ENCODE peak calls at places on chromosomes 6 and 20, in ten cellular contexts. One of them, this sample, is unnamed.

GRCh38 chr20:51563597-51564332 is 21.2 kb upstream of the NFATC2 start:
- DNase-seq in kidney tubule cell: peak; percentile 56
- DNase-seq in RPMI8226: no peak
- DNase-seq in pancreas: peak; percentile 58
- DNase-seq in effector memory CD8-positive, alpha-beta T cell: no peak
- DNase-seq in dermis microvascular lymphatic vessel endothelial cell: no peak
- DNase-seq in activated CD4-positive, alpha-beta T cell treated with anti-CD3 and anti-CD28 coated beads, Interleukin-2, amount 50 U/mL, for 1 hour: no peak
- DNase-seq in GM10248: no peak
- DNase-seq in mucosa of gallbladder: peak; percentile 54
- DNase-seq in T47D: peak; percentile 26
- DNase-seq in this sample: no peak

GRCh38 chr20:56187791-56188190 is 60.7 kb upstream of the MC3R start:
- DNase-seq in kidney tubule cell: peak; percentile 38
- DNase-seq in RPMI8226: peak; percentile 11
- DNase-seq in pancreas: no peak
- DNase-seq in effector memory CD8-positive, alpha-beta T cell: no peak
- DNase-seq in dermis microvascular lymphatic vessel endothelial cell: no peak
- DNase-seq in activated CD4-positive, alpha-beta T cell treated with anti-CD3 and anti-CD28 coated beads, Interleukin-2, amount 50 U/mL, for 1 hour: no peak
- DNase-seq in GM10248: no peak
- DNase-seq in mucosa of gallbladder: no peak
- DNase-seq in T47D: peak; percentile 76
- DNase-seq in this sample: no peak

GRCh38 chr6:158780963-158781691 is 38.0 kb downstream of the EZR start:
- DNase-seq in kidney tubule cell: no peak
- DNase-seq in RPMI8226: no peak
- DNase-seq in pancreas: peak; percentile 73
- DNase-seq in effector memory CD8-positive, alpha-beta T cell: no peak
- DNase-seq in dermis microvascular lymphatic vessel endothelial cell: no peak
- DNase-seq in activated CD4-positive, alpha-beta T cell treated with anti-CD3 and anti-CD28 coated beads, Interleukin-2, amount 50 U/mL, for 1 hour: no peak
- DNase-seq in GM10248: no peak
- DNase-seq in mucosa of gallbladder: peak; percentile 76
- DNase-seq in T47D: peak; percentile 90
- DNase-seq in this sample: no peak

GRCh38 chr20:23404196-23404595 is 17.1 kb downstream of the NAPB start:
- DNase-seq in kidney tubule cell: peak; percentile 23
- DNase-seq in RPMI8226: no peak
- DNase-seq in pancreas: no peak
- DNase-seq in effector memory CD8-positive, alpha-beta T cell: no peak
- DNase-seq in dermis microvascular lymphatic vessel endothelial cell: no peak
- DNase-seq in activated CD4-positive, alpha-beta T cell treated with anti-CD3 and anti-CD28 coated beads, Interleukin-2, amount 50 U/mL, for 1 hour: no peak
- DNase-seq in GM10248: no peak
- DNase-seq in mucosa of gallbladder: no peak
- DNase-seq in T47D: peak; percentile 34
- DNase-seq in this sample: no peak

GRCh38 chr20:5073154-5074049 is 46.4 kb downstream of the PCNA start:
- DNase-seq in kidney tubule cell: peak; percentile 67
- DNase-seq in RPMI8226: peak; percentile 92
- DNase-seq in pancreas: peak; percentile 89
- DNase-seq in effector memory CD8-positive, alpha-beta T cell: no peak
- DNase-seq in dermis microvascular lymphatic vessel endothelial cell: peak; percentile 37
- DNase-seq in activated CD4-positive, alpha-beta T cell treated with anti-CD3 and anti-CD28 coated beads, Interleukin-2, amount 50 U/mL, for 1 hour: no peak
- DNase-seq in GM10248: no peak
- DNase-seq in mucosa of gallbladder: peak; percentile 94
- DNase-seq in T47D: peak; percentile 78
- DNase-seq in this sample: no peak

GRCh38 chr6:154805288-154805911 is 72.2 kb downstream of the SCAF8 start:
- DNase-seq in kidney tubule cell: peak; percentile 33
- DNase-seq in RPMI8226: peak; percentile 12
- DNase-seq in pancreas: no peak
- DNase-seq in effector memory CD8-positive, alpha-beta T cell: no peak
- DNase-seq in dermis microvascular lymphatic vessel endothelial cell: peak; percentile 60
- DNase-seq in activated CD4-positive, alpha-beta T cell treated with anti-CD3 and anti-CD28 coated beads, Interleukin-2, amount 50 U/mL, for 1 hour: no peak
- DNase-seq in GM10248: peak; percentile 20
- DNase-seq in mucosa of gallbladder: no peak
- DNase-seq in T47D: peak; percentile 39
- DNase-seq in this sample: no peak

GRCh38 chr6:107585815-107586435 is 96.0 kb downstream of the SOBP start:
- DNase-seq in kidney tubule cell: no peak
- DNase-seq in RPMI8226: no peak
- DNase-seq in pancreas: no peak
- DNase-seq in effector memory CD8-positive, alpha-beta T cell: no peak
- DNase-seq in dermis microvascular lymphatic vessel endothelial cell: no peak
- DNase-seq in activated CD4-positive, alpha-beta T cell treated with anti-CD3 and anti-CD28 coated beads, Interleukin-2, amount 50 U/mL, for 1 hour: no peak
- DNase-seq in GM10248: no peak
- DNase-seq in mucosa of gallbladder: no peak
- DNase-seq in T47D: no peak
- DNase-seq in this sample: no peak

GRCh38 chr6:149508485-149508884 is 23.7 kb upstream of the ZC3H12D start:
- DNase-seq in kidney tubule cell: no peak
- DNase-seq in RPMI8226: no peak
- DNase-seq in pancreas: no peak
- DNase-seq in effector memory CD8-positive, alpha-beta T cell: peak; percentile 15
- DNase-seq in dermis microvascular lymphatic vessel endothelial cell: no peak
- DNase-seq in activated CD4-positive, alpha-beta T cell treated with anti-CD3 and anti-CD28 coated beads, Interleukin-2, amount 50 U/mL, for 1 hour: peak; percentile 32
- DNase-seq in GM10248: no peak
- DNase-seq in mucosa of gallbladder: no peak
- DNase-seq in T47D: no peak
- DNase-seq in this sample: no peak

GRCh38 chr20:6034134-6034969 is 19.5 kb downstream of the LRRN4 start:
- DNase-seq in kidney tubule cell: no peak
- DNase-seq in RPMI8226: no peak
- DNase-seq in pancreas: no peak
- DNase-seq in effector memory CD8-positive, alpha-beta T cell: no peak
- DNase-seq in dermis microvascular lymphatic vessel endothelial cell: no peak
- DNase-seq in activated CD4-positive, alpha-beta T cell treated with anti-CD3 and anti-CD28 coated beads, Interleukin-2, amount 50 U/mL, for 1 hour: no peak
- DNase-seq in GM10248: no peak
- DNase-seq in mucosa of gallbladder: no peak
- DNase-seq in T47D: no peak
- DNase-seq in this sample: no peak

GRCh38 chr20:12925214-12925755 is 83.5 kb upstream of the SPTLC3 start:
- DNase-seq in kidney tubule cell: peak; percentile 92
- DNase-seq in RPMI8226: peak; percentile 83
- DNase-seq in pancreas: peak; percentile 62
- DNase-seq in effector memory CD8-positive, alpha-beta T cell: no peak
- DNase-seq in dermis microvascular lymphatic vessel endothelial cell: peak; percentile 50
- DNase-seq in activated CD4-positive, alpha-beta T cell treated with anti-CD3 and anti-CD28 coated beads, Interleukin-2, amount 50 U/mL, for 1 hour: no peak
- DNase-seq in GM10248: peak; percentile 71
- DNase-seq in mucosa of gallbladder: peak; percentile 43
- DNase-seq in T47D: peak; percentile 79
- DNase-seq in this sample: peak; percentile 63

GRCh38 chr20:23156842-23157423 is 70.8 kb upstream of the CD93 start:
- DNase-seq in kidney tubule cell: no peak
- DNase-seq in RPMI8226: no peak
- DNase-seq in pancreas: no peak
- DNase-seq in effector memory CD8-positive, alpha-beta T cell: no peak
- DNase-seq in dermis microvascular lymphatic vessel endothelial cell: no peak
- DNase-seq in activated CD4-positive, alpha-beta T cell treated with anti-CD3 and anti-CD28 coated beads, Interleukin-2, amount 50 U/mL, for 1 hour: no peak
- DNase-seq in GM10248: no peak
- DNase-seq in mucosa of gallbladder: no peak
- DNase-seq in T47D: no peak
- DNase-seq in this sample: no peak

GRCh38 chr6:157258878-157259277 is 64.4 kb downstream of the TMEM242 start:
- DNase-seq in kidney tubule cell: no peak
- DNase-seq in RPMI8226: no peak
- DNase-seq in pancreas: no peak
- DNase-seq in effector memory CD8-positive, alpha-beta T cell: peak; percentile 52
- DNase-seq in dermis microvascular lymphatic vessel endothelial cell: no peak
- DNase-seq in activated CD4-positive, alpha-beta T cell treated with anti-CD3 and anti-CD28 coated beads, Interleukin-2, amount 50 U/mL, for 1 hour: no peak
- DNase-seq in GM10248: no peak
- DNase-seq in mucosa of gallbladder: no peak
- DNase-seq in T47D: no peak
- DNase-seq in this sample: no peak

GRCh38 chr6:140779341-140779740 is 1353.4 kb upstream of the GJE1 start:
- DNase-seq in kidney tubule cell: no peak
- DNase-seq in RPMI8226: no peak
- DNase-seq in pancreas: no peak
- DNase-seq in effector memory CD8-positive, alpha-beta T cell: no peak
- DNase-seq in dermis microvascular lymphatic vessel endothelial cell: no peak
- DNase-seq in activated CD4-positive, alpha-beta T cell treated with anti-CD3 and anti-CD28 coated beads, Interleukin-2, amount 50 U/mL, for 1 hour: no peak
- DNase-seq in GM10248: no peak
- DNase-seq in mucosa of gallbladder: no peak
- DNase-seq in T47D: no peak
- DNase-seq in this sample: no peak

GRCh38 chr6:52964318-52964717 is 30.8 kb downstream of the GSTA4 start:
- DNase-seq in kidney tubule cell: no peak
- DNase-seq in RPMI8226: no peak
- DNase-seq in pancreas: no peak
- DNase-seq in effector memory CD8-positive, alpha-beta T cell: no peak
- DNase-seq in dermis microvascular lymphatic vessel endothelial cell: no peak
- DNase-seq in activated CD4-positive, alpha-beta T cell treated with anti-CD3 and anti-CD28 coated beads, Interleukin-2, amount 50 U/mL, for 1 hour: no peak
- DNase-seq in GM10248: no peak
- DNase-seq in mucosa of gallbladder: no peak
- DNase-seq in T47D: no peak
- DNase-seq in this sample: no peak

GRCh38 chr6:30885999-30886896 is 1.9 kb downstream of the DDR1 start:
- DNase-seq in kidney tubule cell: peak; percentile 92
- DNase-seq in RPMI8226: peak; percentile 50
- DNase-seq in pancreas: no peak
- DNase-seq in effector memory CD8-positive, alpha-beta T cell: no peak
- DNase-seq in dermis microvascular lymphatic vessel endothelial cell: no peak
- DNase-seq in activated CD4-positive, alpha-beta T cell treated with anti-CD3 and anti-CD28 coated beads, Interleukin-2, amount 50 U/mL, for 1 hour: peak; percentile 36
- DNase-seq in GM10248: peak; percentile 12
- DNase-seq in mucosa of gallbladder: peak; percentile 85
- DNase-seq in T47D: peak; percentile 76
- DNase-seq in this sample: peak; percentile 95

GRCh38 chr6:101422811-101423210 is 29.3 kb downstream of the GRIK2 start:
- DNase-seq in kidney tubule cell: no peak
- DNase-seq in RPMI8226: no peak
- DNase-seq in pancreas: no peak
- DNase-seq in effector memory CD8-positive, alpha-beta T cell: no peak
- DNase-seq in dermis microvascular lymphatic vessel endothelial cell: no peak
- DNase-seq in activated CD4-positive, alpha-beta T cell treated with anti-CD3 and anti-CD28 coated beads, Interleukin-2, amount 50 U/mL, for 1 hour: no peak
- DNase-seq in GM10248: no peak
- DNase-seq in mucosa of gallbladder: no peak
- DNase-seq in T47D: no peak
- DNase-seq in this sample: no peak

GRCh38 chr6:157449610-157450009 is 68.6 kb downstream of the ZDHHC14 start:
- DNase-seq in kidney tubule cell: no peak
- DNase-seq in RPMI8226: no peak
- DNase-seq in pancreas: no peak
- DNase-seq in effector memory CD8-positive, alpha-beta T cell: no peak
- DNase-seq in dermis microvascular lymphatic vessel endothelial cell: peak; percentile 96
- DNase-seq in activated CD4-positive, alpha-beta T cell treated with anti-CD3 and anti-CD28 coated beads, Interleukin-2, amount 50 U/mL, for 1 hour: no peak
- DNase-seq in GM10248: no peak
- DNase-seq in mucosa of gallbladder: no peak
- DNase-seq in T47D: no peak
- DNase-seq in this sample: no peak

GRCh38 chr6:34674268-34674639 is 22.3 kb downstream of the ILRUN start:
- DNase-seq in kidney tubule cell: no peak
- DNase-seq in RPMI8226: no peak
- DNase-seq in pancreas: no peak
- DNase-seq in effector memory CD8-positive, alpha-beta T cell: no peak
- DNase-seq in dermis microvascular lymphatic vessel endothelial cell: no peak
- DNase-seq in activated CD4-positive, alpha-beta T cell treated with anti-CD3 and anti-CD28 coated beads, Interleukin-2, amount 50 U/mL, for 1 hour: no peak
- DNase-seq in GM10248: no peak
- DNase-seq in mucosa of gallbladder: no peak
- DNase-seq in T47D: no peak
- DNase-seq in this sample: no peak

GRCh38 chr6:3228046-3228671 is 706 bp upstream of the TUBB2B start:
- DNase-seq in kidney tubule cell: no peak
- DNase-seq in RPMI8226: peak; percentile 89
- DNase-seq in pancreas: peak; percentile 73
- DNase-seq in effector memory CD8-positive, alpha-beta T cell: no peak
- DNase-seq in dermis microvascular lymphatic vessel endothelial cell: no peak
- DNase-seq in activated CD4-positive, alpha-beta T cell treated with anti-CD3 and anti-CD28 coated beads, Interleukin-2, amount 50 U/mL, for 1 hour: no peak
- DNase-seq in GM10248: peak; percentile 62
- DNase-seq in mucosa of gallbladder: no peak
- DNase-seq in T47D: peak; percentile 13
- DNase-seq in this sample: peak; percentile 81

GRCh38 chr20:36666181-36666740 is 20.3 kb upstream of the SLA2 start:
- DNase-seq in kidney tubule cell: no peak
- DNase-seq in RPMI8226: no peak
- DNase-seq in pancreas: no peak
- DNase-seq in effector memory CD8-positive, alpha-beta T cell: no peak
- DNase-seq in dermis microvascular lymphatic vessel endothelial cell: peak; percentile 30
- DNase-seq in activated CD4-positive, alpha-beta T cell treated with anti-CD3 and anti-CD28 coated beads, Interleukin-2, amount 50 U/mL, for 1 hour: no peak
- DNase-seq in GM10248: no peak
- DNase-seq in mucosa of gallbladder: no peak
- DNase-seq in T47D: peak; percentile 63
- DNase-seq in this sample: no peak

GRCh38 chr6:121506761-121507754 is 71.6 kb downstream of the GJA1 start:
- DNase-seq in kidney tubule cell: peak; percentile 51
- DNase-seq in RPMI8226: no peak
- DNase-seq in pancreas: no peak
- DNase-seq in effector memory CD8-positive, alpha-beta T cell: no peak
- DNase-seq in dermis microvascular lymphatic vessel endothelial cell: no peak
- DNase-seq in activated CD4-positive, alpha-beta T cell treated with anti-CD3 and anti-CD28 coated beads, Interleukin-2, amount 50 U/mL, for 1 hour: no peak
- DNase-seq in GM10248: no peak
- DNase-seq in mucosa of gallbladder: no peak
- DNase-seq in T47D: no peak
- DNase-seq in this sample: no peak

GRCh38 chr20:36786663-36787062 is 13.1 kb upstream of the DSN1 start:
- DNase-seq in kidney tubule cell: no peak
- DNase-seq in RPMI8226: no peak
- DNase-seq in pancreas: no peak
- DNase-seq in effector memory CD8-positive, alpha-beta T cell: no peak
- DNase-seq in dermis microvascular lymphatic vessel endothelial cell: no peak
- DNase-seq in activated CD4-positive, alpha-beta T cell treated with anti-CD3 and anti-CD28 coated beads, Interleukin-2, amount 50 U/mL, for 1 hour: no peak
- DNase-seq in GM10248: no peak
- DNase-seq in mucosa of gallbladder: no peak
- DNase-seq in T47D: no peak
- DNase-seq in this sample: no peak

GRCh38 chr6:45741437-45742166 is 274.1 kb downstream of the CLIC5 start:
- DNase-seq in kidney tubule cell: no peak
- DNase-seq in RPMI8226: peak; percentile 61
- DNase-seq in pancreas: no peak
- DNase-seq in effector memory CD8-positive, alpha-beta T cell: no peak
- DNase-seq in dermis microvascular lymphatic vessel endothelial cell: no peak
- DNase-seq in activated CD4-positive, alpha-beta T cell treated with anti-CD3 and anti-CD28 coated beads, Interleukin-2, amount 50 U/mL, for 1 hour: no peak
- DNase-seq in GM10248: peak; percentile 27
- DNase-seq in mucosa of gallbladder: peak; percentile 18
- DNase-seq in T47D: no peak
- DNase-seq in this sample: no peak

GRCh38 chr20:36447101-36447500 is 94.2 kb upstream of the MYL9 start:
- DNase-seq in kidney tubule cell: no peak
- DNase-seq in RPMI8226: no peak
- DNase-seq in pancreas: no peak
- DNase-seq in effector memory CD8-positive, alpha-beta T cell: no peak
- DNase-seq in dermis microvascular lymphatic vessel endothelial cell: no peak
- DNase-seq in activated CD4-positive, alpha-beta T cell treated with anti-CD3 and anti-CD28 coated beads, Interleukin-2, amount 50 U/mL, for 1 hour: no peak
- DNase-seq in GM10248: no peak
- DNase-seq in mucosa of gallbladder: no peak
- DNase-seq in T47D: peak; percentile 81
- DNase-seq in this sample: no peak

GRCh38 chr6:28814032-28814976 is 109.5 kb downstream of the TRIM27 start:
- DNase-seq in kidney tubule cell: no peak
- DNase-seq in RPMI8226: no peak
- DNase-seq in pancreas: no peak
- DNase-seq in effector memory CD8-positive, alpha-beta T cell: no peak
- DNase-seq in dermis microvascular lymphatic vessel endothelial cell: no peak
- DNase-seq in activated CD4-positive, alpha-beta T cell treated with anti-CD3 and anti-CD28 coated beads, Interleukin-2, amount 50 U/mL, for 1 hour: no peak
- DNase-seq in GM10248: no peak
- DNase-seq in mucosa of gallbladder: no peak
- DNase-seq in T47D: no peak
- DNase-seq in this sample: no peak

GRCh38 chr6:159807150-159807859 is 7.2 kb downstream of the PNLDC1 start:
- DNase-seq in kidney tubule cell: peak; percentile 70
- DNase-seq in RPMI8226: no peak
- DNase-seq in pancreas: no peak
- DNase-seq in effector memory CD8-positive, alpha-beta T cell: no peak
- DNase-seq in dermis microvascular lymphatic vessel endothelial cell: no peak
- DNase-seq in activated CD4-positive, alpha-beta T cell treated with anti-CD3 and anti-CD28 coated beads, Interleukin-2, amount 50 U/mL, for 1 hour: no peak
- DNase-seq in GM10248: no peak
- DNase-seq in mucosa of gallbladder: no peak
- DNase-seq in T47D: no peak
- DNase-seq in this sample: no peak

GRCh38 chr6:161168281-161168891 is 105.5 kb downstream of the AGPAT4 start:
- DNase-seq in kidney tubule cell: peak; percentile 97
- DNase-seq in RPMI8226: no peak
- DNase-seq in pancreas: no peak
- DNase-seq in effector memory CD8-positive, alpha-beta T cell: no peak
- DNase-seq in dermis microvascular lymphatic vessel endothelial cell: peak; percentile 65
- DNase-seq in activated CD4-positive, alpha-beta T cell treated with anti-CD3 and anti-CD28 coated beads, Interleukin-2, amount 50 U/mL, for 1 hour: no peak
- DNase-seq in GM10248: no peak
- DNase-seq in mucosa of gallbladder: peak; percentile 87
- DNase-seq in T47D: no peak
- DNase-seq in this sample: peak; percentile 26

GRCh38 chr6:3438190-3439167 is 18.4 kb downstream of the SLC22A23 start:
- DNase-seq in kidney tubule cell: peak; percentile 38
- DNase-seq in RPMI8226: no peak
- DNase-seq in pancreas: no peak
- DNase-seq in effector memory CD8-positive, alpha-beta T cell: no peak
- DNase-seq in dermis microvascular lymphatic vessel endothelial cell: peak; percentile 75
- DNase-seq in activated CD4-positive, alpha-beta T cell treated with anti-CD3 and anti-CD28 coated beads, Interleukin-2, amount 50 U/mL, for 1 hour: no peak
- DNase-seq in GM10248: no peak
- DNase-seq in mucosa of gallbladder: no peak
- DNase-seq in T47D: no peak
- DNase-seq in this sample: no peak

This sample was measured in neuronal stem cell.